ENCODE peak calls at places on chromosomes 13 and 19, in six cellular contexts. W is suprapubic skin, D is GM23338, A is EL, B is K562, F is T-helper 22 cell. N is an unnamed sample.

GRCh38 chr13:100564444-100565223 is 24.0 kb downstream of the GGACT start:
- DNase-seq in D (no peak), F (no peak), B (no peak), A (no peak), W (no peak), N (no peak)

GRCh38 chr13:37869756-37870488 is at the start of gene TRPC4:
- DNase-seq in D (peak), W (peak), F (no peak), B (peak), A (peak), N (no peak)

GRCh38 chr19:48745208-48745995 is 1.3 kb downstream of the IZUMO1 start:
- DNase-seq in D (peak), A (peak), F (no peak), W (no peak), B (peak), N (peak)

GRCh38 chr13:40077396-40078027 is 422.1 kb downstream of the COG6 start:
- DNase-seq in W (no peak), B (no peak), D (no peak), A (no peak), F (no peak), N (no peak)

GRCh38 chr13:75792526-75793187 is 156.5 kb downstream of the LMO7 start:
- DNase-seq in B (no peak), F (no peak), W (no peak), A (peak), D (no peak), N (no peak)

GRCh38 chr13:59391696-59392095 is 772.0 kb downstream of the DIAPH3 start:
- DNase-seq in W (no peak), D (peak), F (no peak), A (peak), B (peak), N (peak)

GRCh38 chr13:51584731-51585191 is 499 bp downstream of the WDFY2 start:
- DNase-seq in A (peak), F (peak), D (peak), B (peak), W (peak), N (no peak)

GRCh38 chr19:49145485-49146407 is 9.4 kb downstream of the HRC start:
- DNase-seq in D (peak), F (peak), A (peak), W (peak), B (peak), N (peak)

GRCh38 chr13:79085021-79085420 is 321.0 kb downstream of the RBM26 start:
- DNase-seq in D (no peak), A (no peak), W (no peak), F (no peak), B (no peak), N (no peak)

GRCh38 chr13:28678809-28679208 is 19.9 kb downstream of the POMP start:
- DNase-seq in F (no peak), A (no peak), D (peak), B (no peak), W (no peak), N (no peak)

GRCh38 chr13:23087884-23088283 is 92.9 kb upstream of the SGCG start:
- DNase-seq in B (peak), F (no peak), D (peak), W (no peak), A (peak), N (no peak)

GRCh38 chr19:52444506-52444905 is 8.8 kb upstream of the ZNF578 start:
- DNase-seq in W (no peak), F (no peak), B (no peak), A (no peak), D (no peak), N (no peak)

GRCh38 chr13:20191902-20192469 is 752 bp downstream of the GJB2 start:
- DNase-seq in A (peak), B (no peak), D (peak), W (no peak), F (no peak), N (no peak)

N was measured in DMS 273 treated with DMSO at 0.1 percent for 48 hours.